ENCODE peak calls at places on chromosomes 12 and 14, in eight cellular contexts. H is HCT116, U is K562, Q is HepG2, O is GM12878, X is GM23338, N is Panc1, L is upper lobe of left lung. G is an unnamed sample.
A peak's percentile ranks its signal among the peaks of the same experiment; 100 is the strongest.

GRCh38 chr12:73210574-73211204 is 938.5 kb downstream of the TRHDE start:
- ATAC-seq in L (no peak), N (no peak), U (no peak), Q (no peak), O (no peak), X (no peak), H (no peak), G (no peak)

GRCh38 chr12:47721431-47721973 is 3.8 kb downstream of the ENDOU start:
- ATAC-seq in O (peak; percentile 24), X (no peak), H (no peak), Q (no peak), N (no peak), L (no peak), U (no peak), G (no peak)

GRCh38 chr12:124675881-124676688 is 108.7 kb upstream of the NCOR2 start:
- ATAC-seq in N (no peak), L (no peak), X (no peak), H (no peak), Q (no peak), O (no peak), U (no peak), G (peak; percentile 76)

GRCh38 chr12:19437996-19438395 is 1.3 kb upstream of the AEBP2 start:
- ATAC-seq in O (no peak), N (no peak), L (no peak), Q (no peak), U (no peak), X (peak; percentile 24), H (no peak), G (no peak)

GRCh38 chr14:93219103-93219726 is 12.2 kb downstream of the UBR7 start:
- ATAC-seq in Q (peak; percentile 85), H (peak; percentile 88), N (peak; percentile 87), O (peak; percentile 98), L (no peak), U (peak; percentile 92), X (peak; percentile 87), G (no peak)

GRCh38 chr14:49863483-49864262 is 11.1 kb upstream of the NEMF start:
- ATAC-seq in N (no peak), X (no peak), U (peak; percentile 13), O (peak; percentile 30), H (no peak), L (no peak), Q (no peak), G (no peak)

GRCh38 chr12:12266873-12267634 is at the start of gene LRP6:
- ATAC-seq in N (peak; percentile 96), Q (peak; percentile 94), X (peak; percentile 87), L (peak; percentile 97), H (peak; percentile 91), U (peak; percentile 93), O (peak; percentile 92), G (peak; percentile 96)

GRCh38 chr14:83251402-83251801 is 1717.7 kb upstream of the SEL1L start:
- ATAC-seq in X (no peak), N (no peak), L (no peak), O (no peak), Q (no peak), H (no peak), U (no peak), G (no peak)

GRCh38 chr12:1218369-1218768 is 227.3 kb downstream of the ERC1 start:
- ATAC-seq in O (no peak), Q (no peak), L (no peak), U (no peak), X (no peak), H (no peak), N (no peak), G (no peak)

GRCh38 chr14:102015045-102015685 is 50.8 kb downstream of the DYNC1H1 start:
- ATAC-seq in Q (no peak), O (no peak), U (no peak), X (no peak), L (no peak), H (no peak), N (no peak), G (no peak)

GRCh38 chr14:20607617-20608016 is 16.4 kb upstream of the RNASE12 start:
- ATAC-seq in Q (no peak), H (no peak), O (peak; percentile 5), L (no peak), X (no peak), N (no peak), U (no peak), G (no peak)

GRCh38 chr12:127459687-127460086 is 807.3 kb upstream of the TMEM132C start:
- ATAC-seq in X (no peak), H (no peak), N (no peak), U (no peak), O (no peak), Q (no peak), L (no peak), G (no peak)

GRCh38 chr12:127459166-127459565 is 807.8 kb upstream of the TMEM132C start:
- ATAC-seq in Q (no peak), H (no peak), L (no peak), N (no peak), X (no peak), O (no peak), U (no peak), G (no peak)

GRCh38 chr12:127457726-127458125 is 809.2 kb upstream of the TMEM132C start:
- ATAC-seq in H (no peak), N (no peak), U (no peak), O (no peak), X (no peak), Q (no peak), L (no peak), G (no peak)

GRCh38 chr12:127450822-127451221 is 816.1 kb upstream of the TMEM132C start:
- ATAC-seq in X (no peak), H (no peak), U (no peak), L (no peak), N (no peak), O (no peak), Q (no peak), G (no peak)

GRCh38 chr12:127455347-127456265 is 811.4 kb upstream of the TMEM132C start:
- ATAC-seq in Q (no peak), N (no peak), H (no peak), L (no peak), X (no peak), O (no peak), U (no peak), G (no peak)
- TF ChIP-seq CTCF in Q (no peak), N (no peak), H (no peak), L (no peak), X (no peak), O (no peak), U (no peak), G (no peak)

GRCh38 chr12:92326877-92327276 is 181.2 kb upstream of the BTG1 start:
- ATAC-seq in O (no peak), Q (no peak), H (no peak), N (no peak), U (no peak), L (no peak), X (no peak), G (no peak)

GRCh38 chr12:92330654-92331053 is 185.0 kb upstream of the BTG1 start:
- ATAC-seq in X (no peak), N (no peak), U (peak; percentile 71), O (no peak), L (no peak), H (no peak), Q (no peak), G (no peak)

GRCh38 chr12:92334552-92334951 is 188.9 kb upstream of the BTG1 start:
- ATAC-seq in L (no peak), O (no peak), U (no peak), X (no peak), N (no peak), H (no peak), Q (no peak), G (no peak)

GRCh38 chr12:92332552-92332951 is 186.9 kb upstream of the BTG1 start:
- ATAC-seq in H (no peak), O (no peak), Q (no peak), N (no peak), L (no peak), U (no peak), X (no peak), G (no peak)

DNA sequence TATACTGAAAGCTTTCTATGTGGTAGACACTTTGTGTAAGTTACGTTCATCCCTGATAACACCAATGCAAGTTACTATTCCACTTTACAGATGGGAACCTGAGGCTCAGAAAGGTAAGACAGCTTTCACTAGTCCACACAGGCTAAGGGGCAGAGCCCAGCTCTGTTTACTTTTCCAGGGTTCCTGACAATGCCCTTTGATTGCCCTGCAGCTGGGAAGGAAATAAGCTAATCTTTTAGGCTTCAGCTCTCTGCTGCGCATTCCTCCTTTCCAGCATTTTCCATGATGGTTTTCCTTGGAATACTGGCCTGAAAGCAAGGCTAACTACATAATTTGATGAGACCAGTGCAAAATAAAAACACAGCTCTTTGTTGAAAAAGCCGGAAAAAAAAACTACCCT is 185.7 kb upstream of the BTG1 start:
- ATAC-seq in N (no peak), X (no peak), L (no peak), O (no peak), Q (no peak), H (no peak), U (no peak), G (no peak)
- TF ChIP-seq POLR2AphosphoS5 in N (no peak), X (no peak), L (no peak), O (no peak), Q (no peak), H (no peak), U (no peak), G (no peak)

DNA sequence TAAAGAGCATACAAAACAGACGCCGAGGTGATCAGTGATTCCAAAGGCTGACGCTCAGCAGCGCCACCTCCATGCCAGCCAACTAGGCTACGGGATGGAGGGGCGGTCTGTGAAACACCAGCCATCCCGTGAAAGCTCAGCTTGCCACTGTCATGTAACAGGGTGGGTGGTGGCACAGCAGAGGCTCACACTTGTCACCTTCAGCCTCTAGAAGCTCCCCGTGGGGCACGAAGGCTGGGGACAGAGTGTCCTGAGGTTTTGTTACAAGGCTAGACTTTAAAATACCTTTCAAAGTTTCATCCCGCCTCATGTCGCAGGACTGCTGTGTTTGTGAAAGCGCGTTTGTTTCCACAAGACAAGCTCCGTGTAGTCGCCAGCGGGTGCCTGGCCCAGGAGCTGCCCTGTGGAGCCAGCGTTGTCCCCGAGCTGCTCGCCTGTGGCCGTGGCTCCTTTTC is 20.7 kb downstream of the XRCC3 start:
- ATAC-seq in L (no peak), U (no peak), H (peak; percentile 38), O (no peak), N (no peak), Q (no peak), X (peak; percentile 13), G (no peak)
- H3K36me3 ChIP-seq in L (peaks cover 5% of the 10 kb centered on the region), U (peaks cover 61% of the 10 kb centered on the region), H (peaks cover 4% of the 10 kb centered on the region), O (peaks cover 11% of the 10 kb centered on the region), N (peaks cover 2% of the 10 kb centered on the region), Q (peaks cover 54% of the 10 kb centered on the region), X (peaks cover under 1% of the 10 kb centered on the region), G (peaks cover 61% of the 10 kb centered on the region)

GRCh38 chr14:51236314-51236713 is 3.7 kb upstream of the TMX1 start:
- ATAC-seq in U (peak; percentile 60), N (no peak), L (no peak), H (no peak), O (no peak), Q (no peak), X (no peak), G (no peak)

GRCh38 chr14:51244591-51244990 is 4.5 kb downstream of the TMX1 start:
- ATAC-seq in Q (no peak), L (no peak), H (no peak), U (no peak), O (no peak), N (no peak), X (no peak), G (no peak)

GRCh38 chr14:51240804-51241380 is 845 bp downstream of the TMX1 start:
- ATAC-seq in U (no peak), H (no peak), X (no peak), N (no peak), Q (no peak), L (no peak), O (no peak), G (no peak)

GRCh38 chr14:51242545-51243490 is 2.8 kb downstream of the TMX1 start:
- ATAC-seq in O (peak; percentile 35), Q (no peak), N (no peak), L (no peak), H (no peak), U (no peak), X (peak; percentile 44), G (no peak)

GRCh38 chr14:51239813-51240803 is at the start of gene TMX1:
- ATAC-seq in L (peak; percentile 99), N (peak; percentile 99), Q (peak; percentile 99), U (peak; percentile 89), H (peak; percentile 95), O (peak; percentile 93), X (peak; percentile 94), G (peak; percentile 100)
- TF ChIP-seq CTCF in L (no peak), N (no peak), Q (peak; percentile 58), U (no peak), H (no peak), O (no peak), X (no peak), G (no peak)

G was measured in gastroesophageal sphincter.